ENCODE peak calls at places on chromosome 1, in ten cellular contexts. J is NCI-H1105 treated with DMSO at 0.1 percent for 48 hours; K is cardiac muscle cell; G is stimulated activated CD4-positive, alpha-beta T cell treated with anti-CD3 and anti-CD28 coated beads, Interleukin-1b, Interleukin-23, amount 100 ng/mL, for 24 hours; F is hippocampal formation; Z is esophagus muscularis mucosa; W is AG08395; X is activated T-cell treated with anti-CD3 and anti-CD28 coated beads for 24 hours; D is ovary; T is choroid plexus epithelial cell. Y is an unnamed sample.

GRCh38 chr1:63828322-63829044 is 54.7 kb downstream of the ROR1 start:
- DNase-seq in J (no peak), K (no peak), G (no peak), F (no peak), Z (no peak), W (no peak), X (no peak), D (no peak), T (no peak), Y (no peak)

GRCh38 chr1:204114606-204115005 is 37.2 kb downstream of the ETNK2 start:
- DNase-seq in J (no peak), K (no peak), G (no peak), F (no peak), Z (no peak), W (no peak), X (no peak), D (no peak), T (no peak), Y (no peak)

GRCh38 chr1:9426291-9426711 is 113.0 kb upstream of the SLC25A33 start:
- DNase-seq in J (no peak), K (peak; percentile 22), G (no peak), F (no peak), Z (no peak), W (no peak), X (peak; percentile 59), D (no peak), T (no peak), Y (peak; percentile 76)

GRCh38 chr1:186894415-186894814 is 65.7 kb downstream of the PLA2G4A start:
- DNase-seq in J (no peak), K (peak; percentile 47), G (no peak), F (no peak), Z (no peak), W (no peak), X (no peak), D (no peak), T (no peak), Y (no peak)

GRCh38 chr1:211382714-211383480 is 56.3 kb downstream of the TRAF5 start:
- DNase-seq in J (peak; percentile 91), K (peak; percentile 96), G (peak; percentile 62), F (peak; percentile 90), Z (peak; percentile 97), W (peak; percentile 94), X (peak; percentile 74), D (peak; percentile 95), T (peak; percentile 96), Y (peak; percentile 77)

GRCh38 chr1:31811605-31812004 is 4.2 kb downstream of the SPOCD1 start:
- DNase-seq in J (peak; percentile 89), K (peak; percentile 70), G (no peak), F (peak; percentile 94), Z (no peak), W (peak; percentile 75), X (no peak), D (no peak), T (peak; percentile 44), Y (no peak)

GRCh38 chr1:32991386-32991785 is 26.8 kb upstream of the RNF19B start:
- DNase-seq in J (no peak), K (no peak), G (no peak), F (no peak), Z (no peak), W (no peak), X (no peak), D (no peak), T (no peak), Y (no peak)

GRCh38 chr1:24411963-24412362 is 1.6 kb downstream of the STPG1 start:
- DNase-seq in J (no peak), K (no peak), G (no peak), F (no peak), Z (no peak), W (no peak), X (no peak), D (no peak), T (no peak), Y (no peak)

GRCh38 chr1:40032240-40032891 is 8.2 kb upstream of the CAP1 start:
- DNase-seq in J (peak; percentile 56), K (peak; percentile 81), G (no peak), F (peak; percentile 61), Z (no peak), W (peak; percentile 64), X (peak; percentile 36), D (no peak), T (peak; percentile 87), Y (peak; percentile 24)

GRCh38 chr1:109240158-109241152 is 8.9 kb upstream of the CELSR2 start:
- DNase-seq in J (peak; percentile 57), K (peak; percentile 76), G (no peak), F (no peak), Z (peak; percentile 91), W (peak; percentile 73), X (no peak), D (peak; percentile 84), T (peak; percentile 79), Y (no peak)

GRCh38 chr1:3393024-3393986 is 61.2 kb upstream of the ARHGEF16 start:
- DNase-seq in J (no peak), K (peak; percentile 2), G (no peak), F (no peak), Z (no peak), W (no peak), X (no peak), D (no peak), T (peak; percentile 6), Y (no peak)

GRCh38 chr1:85361106-85361505 is 84.7 kb upstream of the BCL10 start:
- DNase-seq in J (no peak), K (peak; percentile 72), G (no peak), F (no peak), Z (no peak), W (peak; percentile 50), X (no peak), D (no peak), T (peak; percentile 42), Y (no peak)

GRCh38 chr1:238063454-238063853 is 172.7 kb upstream of the ZP4 start:
- DNase-seq in J (no peak), K (no peak), G (no peak), F (no peak), Z (no peak), W (no peak), X (no peak), D (no peak), T (peak; percentile 16), Y (no peak)

GRCh38 chr1:20719871-20720620 is 2.2 kb upstream of the KIF17 start:
- DNase-seq in J (no peak), K (no peak), G (no peak), F (no peak), Z (no peak), W (no peak), X (no peak), D (peak; percentile 9), T (no peak), Y (no peak)

GRCh38 chr1:79082233-79082632 is 75.7 kb upstream of the ADGRL4 start:
- DNase-seq in J (no peak), K (no peak), G (no peak), F (no peak), Z (no peak), W (no peak), X (no peak), D (no peak), T (no peak), Y (no peak)